ENCODE peak calls at places on chromosomes 12 and 14, in five cellular contexts. X is stomach, I is K562, F is HepG2, V is suprapubic skin. N is an unnamed sample.

GRCh38 chr12:14930299-14930698 is 8.0 kb downstream of the ERP27 start:
- DNase-seq in X (no peak), I (no peak), F (no peak), V (no peak), N (no peak)

GRCh38 chr12:113471619-113472171 is at the start of gene LHX5:
- DNase-seq in X (no peak), I (no peak), F (no peak), V (no peak), N (no peak)

GRCh38 chr14:81727243-81727642 is 193.6 kb upstream of the SEL1L start:
- DNase-seq in X (peak; percentile 26), I (no peak), F (no peak), V (no peak), N (no peak)

GRCh38 chr12:117334855-117335587 is 26.4 kb downstream of the NOS1 start:
- DNase-seq in X (no peak), I (no peak), F (no peak), V (no peak), N (no peak)

GRCh38 chr14:65637780-65638179 is 225.2 kb downstream of the FUT8 start:
- DNase-seq in X (no peak), I (no peak), F (no peak), V (no peak), N (no peak)

GRCh38 chr12:121669525-121669908 is at the start of gene MORN3:
- DNase-seq in X (no peak), I (no peak), F (no peak), V (no peak), N (no peak)

GRCh38 chr14:80167793-80168448 is 43.4 kb downstream of the DIO2 start:
- DNase-seq in X (no peak), I (no peak), F (no peak), V (no peak), N (no peak)

GRCh38 chr12:123801573-123802178 is 39.6 kb downstream of the DNAH10 start:
- DNase-seq in X (no peak), I (no peak), F (no peak), V (no peak), N (no peak)

GRCh38 chr12:71371132-71371531 is 68.5 kb upstream of the LGR5 start:
- DNase-seq in X (no peak), I (no peak), F (peak; percentile 16), V (no peak), N (no peak)

GRCh38 chr14:49249022-49249421 is 337.2 kb downstream of the RPS29 start:
- DNase-seq in X (no peak), I (no peak), F (no peak), V (no peak), N (no peak)

GRCh38 chr14:51846631-51847488 is 13.6 kb upstream of the GNG2 start:
- DNase-seq in X (peak; percentile 45), I (no peak), F (no peak), V (no peak), N (peak; percentile 67)

GRCh38 chr14:99271951-99272668 is at the start of gene BCL11B:
- DNase-seq in X (peak; percentile 56), I (peak; percentile 39), F (peak; percentile 84), V (peak; percentile 92), N (peak; percentile 82)
- TF ChIP-seq POLR2AphosphoS5 in X (peak; percentile 12), I (no peak), F (no peak), V (no peak), N (peak; percentile 57)

GRCh38 chr12:49058366-49059062 is 2.1 kb downstream of the KMT2D start:
- DNase-seq in X (no peak), I (no peak), F (no peak), V (no peak), N (no peak)

GRCh38 chr12:49061157-49061650 is 610 bp upstream of the KMT2D start:
- DNase-seq in X (no peak), I (peak; percentile 44), F (no peak), V (no peak), N (no peak)

GRCh38 chr12:49059063-49059384 is 1.6 kb downstream of the KMT2D start:
- DNase-seq in X (no peak), I (no peak), F (no peak), V (no peak), N (no peak)

GRCh38 chr12:49059385-49060232 is 985 bp downstream of the KMT2D start:
- DNase-seq in X (no peak), I (peak; percentile 55), F (no peak), V (no peak), N (peak; percentile 26)

GRCh38 chr12:49060237-49061156 is at the start of gene KMT2D:
- DNase-seq in X (peak; percentile 91), I (peak; percentile 92), F (peak; percentile 84), V (peak; percentile 94), N (peak; percentile 91)
- TF ChIP-seq EP300 in X (peak; percentile 41), I (peak; percentile 53), F (peak; percentile 44), V (no peak), N (no peak)

DNA sequence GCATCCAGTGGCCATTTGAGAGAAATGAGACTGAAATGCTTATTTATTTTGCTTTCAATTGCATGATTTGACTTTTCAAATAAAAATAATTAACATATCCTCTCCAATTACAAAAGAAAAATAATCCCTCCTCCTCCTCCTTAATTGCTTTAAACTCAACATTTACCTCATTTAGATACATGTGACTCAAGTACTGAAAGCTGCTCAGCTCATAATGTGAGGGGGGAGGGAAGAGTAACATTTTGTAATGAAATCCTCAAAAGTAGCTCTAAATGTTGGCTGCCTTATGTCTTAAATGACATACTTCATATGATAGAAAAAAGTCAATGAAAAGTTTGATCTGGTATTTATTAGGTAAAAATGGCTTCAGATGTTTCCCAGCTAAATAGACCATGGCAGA is 29.0 kb downstream of the DACT1 start:
- DNase-seq in X (no peak), I (no peak), F (no peak), V (no peak), N (no peak)
- TF ChIP-seq POLR2AphosphoS5 in X (no peak), I (no peak), F (no peak), V (no peak), N (no peak)

GRCh38 chr14:27327095-27327494 is 729.3 kb upstream of the NOVA1 start:
- DNase-seq in X (no peak), I (no peak), F (no peak), V (no peak), N (no peak)
- TF ChIP-seq EP300 in X (no peak), I (no peak), F (no peak), V (no peak), N (no peak)

GRCh38 chr14:95500772-95501401 is 15.6 kb downstream of the SYNE3 start:
- DNase-seq in X (peak; percentile 51), I (no peak), F (no peak), V (no peak), N (no peak)
- TF ChIP-seq POLR2AphosphoS5 in X (peak; percentile 26), I (no peak), F (no peak), V (no peak), N (peak; percentile 27)

N was measured in transverse colon.